ENCODE peak calls at places on chromosomes 16 and 17, in nine cellular contexts. C, S, K, G, Q, X, T, M and O are unnamed samples.

GRCh38 chr17:83181991-83182619 is 102.7 kb downstream of the METRNL start:
- DNase-seq in C (no peak), S (no peak), K (no peak), G (no peak), Q (peak; percentile 9), X (no peak), T (no peak), M (no peak), O (no peak)

GRCh38 chr17:79294459-79295071 is 219.9 kb downstream of the ENGASE start:
- DNase-seq in C (peak; percentile 53), S (peak; percentile 36), K (peak; percentile 34), G (peak; percentile 54), Q (no peak), X (peak; percentile 33), T (peak; percentile 65), M (peak; percentile 62), O (no peak)

GRCh38 chr17:27315322-27315721 is 21.4 kb downstream of the WSB1 start:
- DNase-seq in C (peak; percentile 89), S (peak; percentile 94), K (peak; percentile 94), G (peak; percentile 90), Q (no peak), X (peak; percentile 53), T (peak; percentile 91), M (peak; percentile 91), O (peak; percentile 91)

GRCh38 chr17:45294506-45294905 is 22.3 kb downstream of the MAP3K14 start:
- DNase-seq in C (peak; percentile 86), S (peak; percentile 97), K (peak; percentile 85), G (no peak), Q (no peak), X (no peak), T (peak; percentile 84), M (peak; percentile 93), O (no peak)

GRCh38 chr17:28950017-28950751 is 1.1 kb downstream of the PHF12 start:
- DNase-seq in C (peak; percentile 48), S (peak; percentile 43), K (peak; percentile 54), G (peak; percentile 61), Q (peak; percentile 67), X (no peak), T (peak; percentile 70), M (peak; percentile 54), O (no peak)

GRCh38 chr16:1997591-1998359 is 8.0 kb downstream of the SYNGR3 start:
- DNase-seq in C (no peak), S (no peak), K (no peak), G (no peak), Q (no peak), X (no peak), T (peak; percentile 88), M (no peak), O (no peak)

GRCh38 chr17:28371245-28372202 is at the start of gene SARM1:
- DNase-seq in C (peak; percentile 85), S (peak; percentile 82), K (peak; percentile 79), G (peak; percentile 91), Q (peak; percentile 91), X (no peak), T (peak; percentile 95), M (peak; percentile 97), O (no peak)

GRCh38 chr17:79027274-79027924 is 3.4 kb downstream of the C1QTNF1 start:
- DNase-seq in C (peak; percentile 37), S (no peak), K (no peak), G (peak; percentile 55), Q (no peak), X (no peak), T (peak; percentile 50), M (no peak), O (no peak)

GRCh38 chr17:62085511-62086408 is 20.7 kb upstream of the MED13 start:
- DNase-seq in C (no peak), S (peak; percentile 72), K (no peak), G (no peak), Q (peak; percentile 42), X (no peak), T (peak; percentile 73), M (no peak), O (no peak)

GRCh38 chr17:7440823-7441174 is 1.5 kb downstream of the FGF11 start:
- DNase-seq in C (no peak), S (peak; percentile 22), K (peak; percentile 39), G (peak; percentile 69), Q (no peak), X (peak; percentile 33), T (peak; percentile 58), M (peak; percentile 26), O (no peak)

GRCh38 chr17:36198831-36199465 is 2.4 kb upstream of the CCL3L1 start:
- DNase-seq in C (no peak), S (no peak), K (peak; percentile 9), G (no peak), Q (no peak), X (no peak), T (no peak), M (no peak), O (no peak)

GRCh38 chr16:55846598-55847346 is 13.9 kb upstream of the CES1 start:
- DNase-seq in C (no peak), S (no peak), K (no peak), G (no peak), Q (no peak), X (no peak), T (no peak), M (no peak), O (no peak)

GRCh38 chr16:55842369-55843104 is 9.6 kb upstream of the CES1 start:
- DNase-seq in C (peak; percentile 60), S (peak; percentile 61), K (peak; percentile 64), G (no peak), Q (no peak), X (peak; percentile 56), T (peak; percentile 68), M (peak; percentile 63), O (no peak)

GRCh38 chr16:55843105-55843395 is 10.2 kb upstream of the CES1 start:
- DNase-seq in C (no peak), S (no peak), K (no peak), G (no peak), Q (no peak), X (no peak), T (no peak), M (no peak), O (no peak)
- TF ChIP-seq CTCF in C (no peak), S (no peak), K (no peak), G (no peak), Q (no peak), X (no peak), T (no peak), M (no peak), O (no peak)

DNA sequence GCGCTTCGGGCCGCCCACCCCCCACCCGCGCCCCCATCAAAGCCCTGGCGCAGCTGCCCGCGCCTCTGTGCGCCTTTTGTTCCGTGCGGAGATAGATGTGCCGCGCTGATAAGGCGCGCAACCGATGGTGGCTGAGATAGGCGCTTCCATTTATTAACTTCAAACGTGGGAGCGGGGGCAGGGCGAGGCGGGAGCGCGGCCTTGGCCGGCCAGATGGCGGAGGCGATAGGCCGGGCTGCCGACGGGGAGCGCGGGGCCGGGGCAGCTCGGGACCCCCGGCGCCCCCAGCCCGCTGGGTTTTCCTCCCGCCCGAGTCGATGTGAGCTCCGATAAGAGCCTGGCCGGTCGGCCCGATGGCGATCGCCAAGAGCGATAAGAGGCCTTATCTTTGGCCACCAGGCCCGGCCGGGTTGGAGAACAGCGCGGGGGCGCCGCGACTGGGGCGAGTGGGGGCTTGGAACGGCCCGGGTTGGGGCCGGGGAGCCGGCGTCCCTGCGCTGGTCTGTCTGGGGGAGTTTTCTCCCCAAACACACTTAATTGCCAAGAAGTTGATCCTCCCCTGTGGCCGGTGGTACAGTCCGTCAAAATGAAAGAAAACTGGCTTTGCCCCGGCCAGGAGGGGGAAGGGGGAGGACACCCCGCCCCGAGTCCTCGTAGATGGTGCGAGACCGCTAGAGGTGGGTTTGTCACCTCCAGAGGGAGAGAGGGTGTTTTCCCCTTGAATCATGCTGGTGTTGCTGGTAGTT is 2.7 kb downstream of the ZFPM1 start:
- DNase-seq in C (peak; percentile 60), S (peak; percentile 65), K (peak; percentile 53), G (no peak), Q (peak; percentile 67), X (peak; percentile 48), T (peak; percentile 74), M (peak; percentile 74), O (no peak)
- H3K4me3 ChIP-seq in C (peak overlapping the region; percentile 54), S (peak overlapping the region; percentile 71), K (peak overlapping the region; percentile 59), G (peak overlapping the region; percentile 58), Q (peak overlapping the region; percentile 70), X (peak overlapping the region; percentile 39), T (peak overlapping the region; percentile 55), M (peak overlapping the region; percentile 82), O (peak overlapping the region; percentile 47)

DNA sequence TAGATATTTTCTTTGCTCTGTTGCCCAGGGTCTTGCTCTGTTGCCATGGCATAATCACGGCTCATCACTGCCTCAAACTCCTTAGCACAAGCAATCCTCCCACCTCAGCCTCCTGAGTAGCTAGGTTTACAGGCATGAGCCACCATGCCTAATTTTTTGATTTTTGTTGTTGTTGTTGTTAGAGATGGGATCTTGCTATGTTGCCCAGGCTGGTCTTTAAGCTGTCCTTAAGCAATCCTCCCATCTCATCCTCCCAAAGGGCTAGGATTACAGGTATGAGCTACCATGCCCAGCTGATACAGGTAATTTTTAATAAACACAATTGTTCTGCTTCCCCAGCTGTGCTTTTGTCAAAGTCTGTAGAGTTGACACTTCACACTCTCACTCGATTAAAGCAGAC is 159.3 kb downstream of the PARN start:
- DNase-seq in C (no peak), S (no peak), K (no peak), G (no peak), Q (no peak), X (no peak), T (no peak), M (no peak), O (no peak)
- TF ChIP-seq CTCF in C (no peak), S (no peak), K (no peak), G (no peak), Q (no peak), X (no peak), T (no peak), M (no peak), O (no peak)

GRCh38 chr17:8630227-8630801 is at the start of gene MYH10:
- DNase-seq in C (no peak), S (no peak), K (no peak), G (no peak), Q (no peak), X (no peak), T (peak; percentile 8), M (no peak), O (no peak)

GRCh38 chr17:8630802-8631553 is 453 bp upstream of the MYH10 start:
- DNase-seq in C (peak; percentile 100), S (peak; percentile 100), K (peak; percentile 100), G (peak; percentile 99), Q (peak; percentile 88), X (peak; percentile 100), T (peak; percentile 100), M (peak; percentile 100), O (peak; percentile 95)

GRCh38 chr17:8629371-8630226 is 926 bp downstream of the MYH10 start:
- DNase-seq in C (peak; percentile 36), S (no peak), K (no peak), G (peak; percentile 46), Q (no peak), X (peak; percentile 34), T (peak; percentile 68), M (peak; percentile 53), O (no peak)

GRCh38 chr17:8631554-8631877 is 991 bp upstream of the MYH10 start:
- DNase-seq in C (peak; percentile 32), S (no peak), K (no peak), G (no peak), Q (no peak), X (peak; percentile 42), T (peak; percentile 44), M (peak; percentile 30), O (no peak)

DNA sequence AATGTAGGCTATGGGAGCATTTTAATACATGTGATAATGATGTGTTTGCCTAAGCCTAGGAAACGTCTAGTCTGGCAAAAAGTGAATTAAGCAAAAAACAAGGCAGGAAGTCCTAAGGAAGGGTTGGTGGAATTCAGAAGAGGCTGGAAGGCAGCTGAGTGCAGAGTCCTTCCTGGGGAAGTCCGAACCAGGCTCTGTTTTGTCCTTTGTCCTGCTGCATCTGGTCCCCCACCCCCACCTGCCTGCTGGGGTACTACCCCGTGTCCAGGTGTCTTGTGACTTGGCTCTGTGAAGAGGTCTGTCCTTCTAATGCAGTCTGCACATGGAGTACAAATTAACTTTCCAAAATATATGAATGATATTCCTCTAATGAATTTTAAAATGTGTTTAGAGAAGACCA is 1.6 kb upstream of the MYH10 start:
- DNase-seq in C (no peak), S (no peak), K (no peak), G (peak; percentile 30), Q (no peak), X (no peak), T (no peak), M (no peak), O (no peak)
- H3K4me3 ChIP-seq in C (no peak overlapping the region), S (no peak overlapping the region), K (no peak overlapping the region), G (no peak overlapping the region), Q (no peak overlapping the region), X (no peak overlapping the region), T (no peak overlapping the region), M (no peak overlapping the region), O (no peak overlapping the region)